ENCODE peak calls at places on chromosomes 12 and 14, in eight cellular contexts. D, J, C, T, O, I, G and X are unnamed samples.

GRCh38 chr14:67918838-67919237 is 99.3 kb downstream of the RAD51B start:
- DNase-seq in D (no peak), J (no peak), C (no peak), T (no peak), O (no peak), I (no peak), G (no peak), X (no peak)

GRCh38 chr12:460301-461230 is 827 bp downstream of the B4GALNT3 start:
- DNase-seq in D (peak; percentile 36), J (no peak), C (no peak), T (no peak), O (no peak), I (no peak), G (no peak), X (peak; percentile 32)

GRCh38 chr12:1552171-1552570 is 42.2 kb downstream of the FBXL14 start:
- DNase-seq in D (no peak), J (no peak), C (no peak), T (no peak), O (no peak), I (no peak), G (no peak), X (no peak)

GRCh38 chr14:55579724-55580400 is at the start of gene KTN1:
- DNase-seq in D (peak; percentile 86), J (peak; percentile 73), C (peak; percentile 74), T (peak; percentile 83), O (peak; percentile 84), I (peak; percentile 77), G (peak; percentile 47), X (peak; percentile 87)

GRCh38 chr14:102930138-102930752 is 7.8 kb downstream of the AMN start:
- DNase-seq in D (no peak), J (no peak), C (no peak), T (no peak), O (no peak), I (no peak), G (no peak), X (no peak)

GRCh38 chr14:34628681-34629135 is 1.2 kb downstream of the SNX6 start:
- DNase-seq in D (no peak), J (peak; percentile 20), C (no peak), T (peak; percentile 31), O (no peak), I (no peak), G (no peak), X (no peak)

GRCh38 chr12:5018677-5019076 is 25.0 kb upstream of the KCNA5 start:
- DNase-seq in D (no peak), J (no peak), C (no peak), T (no peak), O (no peak), I (no peak), G (no peak), X (no peak)

GRCh38 chr12:61911113-61911512 is 349.1 kb upstream of the USP15 start:
- DNase-seq in D (no peak), J (no peak), C (no peak), T (no peak), O (no peak), I (no peak), G (no peak), X (no peak)

GRCh38 chr12:79409562-79409961 is 281.2 kb downstream of the PAWR start:
- DNase-seq in D (no peak), J (peak; percentile 91), C (no peak), T (no peak), O (no peak), I (no peak), G (no peak), X (no peak)

GRCh38 chr12:131473721-131474709 is 236.9 kb upstream of the SFSWAP start:
- DNase-seq in D (no peak), J (no peak), C (no peak), T (no peak), O (no peak), I (no peak), G (no peak), X (no peak)

GRCh38 chr14:23302290-23303225 is at the start of gene PPP1R3E:
- DNase-seq in D (peak; percentile 88), J (peak; percentile 47), C (peak; percentile 61), T (peak; percentile 83), O (peak; percentile 58), I (no peak), G (peak; percentile 72), X (peak; percentile 89)

GRCh38 chr12:112963227-112963861 is 15.0 kb upstream of the OAS2 start:
- DNase-seq in D (no peak), J (no peak), C (no peak), T (no peak), O (no peak), I (no peak), G (no peak), X (no peak)

GRCh38 chr14:101903111-101903561 is 61.2 kb upstream of the DYNC1H1 start:
- DNase-seq in D (no peak), J (no peak), C (no peak), T (no peak), O (peak; percentile 36), I (no peak), G (no peak), X (no peak)

GRCh38 chr12:124390442-124391116 is 95.7 kb downstream of the RFLNA start:
- DNase-seq in D (no peak), J (peak; percentile 81), C (no peak), T (no peak), O (peak; percentile 47), I (no peak), G (no peak), X (no peak)

GRCh38 chr14:91367173-91368171 is 50.1 kb downstream of the CCDC88C start:
- DNase-seq in D (peak; percentile 65), J (no peak), C (no peak), T (peak; percentile 18), O (no peak), I (peak; percentile 83), G (no peak), X (no peak)

GRCh38 chr14:96852823-96853422 is 55.7 kb downstream of the VRK1 start:
- DNase-seq in D (no peak), J (peak; percentile 82), C (no peak), T (peak; percentile 66), O (no peak), I (no peak), G (no peak), X (no peak)

GRCh38 chr14:30974628-30975027 is 50.8 kb upstream of the AP4S1 start:
- DNase-seq in D (no peak), J (peak; percentile 55), C (no peak), T (no peak), O (no peak), I (no peak), G (no peak), X (no peak)

GRCh38 chr12:4355843-4356327 is 23.6 kb downstream of the FGF23 start:
- DNase-seq in D (peak; percentile 12), J (peak; percentile 32), C (peak; percentile 36), T (peak; percentile 39), O (no peak), I (no peak), G (peak; percentile 1), X (no peak)

GRCh38 chr12:67621926-67622325 is 26.6 kb upstream of the DYRK2 start:
- DNase-seq in D (no peak), J (no peak), C (no peak), T (no peak), O (no peak), I (no peak), G (no peak), X (no peak)

GRCh38 chr12:68854078-68854468 is 46.1 kb downstream of the MDM2 start:
- DNase-seq in D (no peak), J (no peak), C (no peak), T (no peak), O (no peak), I (no peak), G (no peak), X (no peak)

GRCh38 chr14:99131632-99132271 is 140.2 kb downstream of the BCL11B start:
- DNase-seq in D (no peak), J (no peak), C (no peak), T (no peak), O (no peak), I (no peak), G (no peak), X (no peak)

GRCh38 chr14:103712633-103713247 is 2.5 kb downstream of the XRCC3 start:
- DNase-seq in D (no peak), J (no peak), C (no peak), T (no peak), O (no peak), I (no peak), G (no peak), X (no peak)

GRCh38 chr12:6049992-6050391 is 74.5 kb downstream of the VWF start:
- DNase-seq in D (no peak), J (no peak), C (no peak), T (no peak), O (no peak), I (no peak), G (no peak), X (no peak)

GRCh38 chr12:86777335-86777734 is 521.1 kb upstream of the MGAT4C start:
- DNase-seq in D (no peak), J (peak; percentile 13), C (no peak), T (no peak), O (no peak), I (no peak), G (no peak), X (no peak)

GRCh38 chr12:101713059-101713682 is 15.7 kb downstream of the CHPT1 start:
- DNase-seq in D (no peak), J (no peak), C (peak; percentile 11), T (no peak), O (peak; percentile 25), I (no peak), G (no peak), X (no peak)

GRCh38 chr14:48735607-48736006 is 850.6 kb downstream of the RPS29 start:
- DNase-seq in D (no peak), J (no peak), C (no peak), T (no peak), O (no peak), I (no peak), G (no peak), X (no peak)

GRCh38 chr12:38776657-38777056 is 128.7 kb downstream of the CPNE8 start:
- DNase-seq in D (no peak), J (peak; percentile 9), C (no peak), T (no peak), O (no peak), I (no peak), G (no peak), X (no peak)

GRCh38 chr14:94601961-94602391 is 10.2 kb upstream of the SERPINA3 start:
- DNase-seq in D (no peak), J (peak; percentile 96), C (no peak), T (peak; percentile 58), O (peak; percentile 33), I (no peak), G (no peak), X (no peak)

GRCh38 chr14:105748204-105748578 is 221.8 kb downstream of the TMEM121 start:
- DNase-seq in D (no peak), J (no peak), C (no peak), T (peak; percentile 71), O (peak; percentile 11), I (no peak), G (no peak), X (peak; percentile 35)

GRCh38 chr12:106224392-106224706 is 23.5 kb downstream of the CKAP4 start:
- DNase-seq in D (no peak), J (no peak), C (no peak), T (no peak), O (no peak), I (no peak), G (no peak), X (no peak)

GRCh38 chr12:92226036-92226661 is 80.5 kb upstream of the BTG1 start:
- DNase-seq in D (no peak), J (peak; percentile 7), C (no peak), T (no peak), O (no peak), I (no peak), G (no peak), X (no peak)

GRCh38 chr14:103802353-103802752 is 45.0 kb downstream of the PPP1R13B start:
- DNase-seq in D (no peak), J (no peak), C (no peak), T (no peak), O (no peak), I (no peak), G (no peak), X (no peak)

GRCh38 chr12:118332511-118332910 is 40.2 kb downstream of the TAOK3 start:
- DNase-seq in D (no peak), J (no peak), C (no peak), T (no peak), O (no peak), I (no peak), G (no peak), X (no peak)

GRCh38 chr14:22213110-22213509 is 375.9 kb downstream of the DAD1 start:
- DNase-seq in D (no peak), J (peak; percentile 13), C (no peak), T (no peak), O (no peak), I (no peak), G (no peak), X (no peak)